ENCODE peak calls at places on chromosomes 2 and 18, in nine cellular contexts. One of them, this sample, is unnamed.

GRCh38 chr2:68715353-68716041 is 19.1 kb upstream of the ARHGAP25 start:
- DNase-seq in mesendoderm: peak; percentile 97
- DNase-seq in CD4-positive, CD25-positive, alpha-beta regulatory T cell: peak; percentile 29
- DNase-seq in GM23248: peak; percentile 63
- DNase-seq in cardiac muscle cell: peak; percentile 68
- DNase-seq in endothelial cell of umbilical vein: peak; percentile 54
- DNase-seq in aorta: no peak
- DNase-seq in psoas muscle: peak; percentile 57
- DNase-seq in PC-9: no peak
- DNase-seq in this sample: no peak

GRCh38 chr2:167961536-167961935 is 285.9 kb downstream of the STK39 start:
- DNase-seq in endothelial cell of umbilical vein: no peak
- DNase-seq in cardiac muscle cell: no peak
- DNase-seq in GM23248: no peak
- DNase-seq in psoas muscle: no peak
- DNase-seq in mesendoderm: peak; percentile 60
- DNase-seq in aorta: no peak
- DNase-seq in CD4-positive, CD25-positive, alpha-beta regulatory T cell: no peak
- DNase-seq in PC-9: no peak
- DNase-seq in this sample: no peak

GRCh38 chr2:9775351-9775750 is 67.9 kb upstream of the TAF1B start:
- DNase-seq in GM23248: no peak
- DNase-seq in CD4-positive, CD25-positive, alpha-beta regulatory T cell: no peak
- DNase-seq in cardiac muscle cell: no peak
- DNase-seq in aorta: no peak
- DNase-seq in endothelial cell of umbilical vein: no peak
- DNase-seq in mesendoderm: no peak
- DNase-seq in PC-9: no peak
- DNase-seq in psoas muscle: no peak
- DNase-seq in this sample: no peak

GRCh38 chr18:55407191-55407590 is 180.8 kb downstream of the TCF4 start:
- DNase-seq in GM23248: no peak
- DNase-seq in CD4-positive, CD25-positive, alpha-beta regulatory T cell: no peak
- DNase-seq in mesendoderm: no peak
- DNase-seq in endothelial cell of umbilical vein: no peak
- DNase-seq in psoas muscle: no peak
- DNase-seq in aorta: no peak
- DNase-seq in PC-9: no peak
- DNase-seq in cardiac muscle cell: no peak
- DNase-seq in this sample: no peak

GRCh38 chr2:241179894-241180293 is 8.6 kb upstream of the ANO7 start:
- DNase-seq in CD4-positive, CD25-positive, alpha-beta regulatory T cell: no peak
- DNase-seq in mesendoderm: no peak
- DNase-seq in GM23248: peak; percentile 87
- DNase-seq in cardiac muscle cell: no peak
- DNase-seq in endothelial cell of umbilical vein: no peak
- DNase-seq in psoas muscle: no peak
- DNase-seq in aorta: no peak
- DNase-seq in PC-9: peak; percentile 31
- DNase-seq in this sample: no peak

GRCh38 chr2:182452456-182452990 is 25.7 kb upstream of the PDE1A start:
- DNase-seq in GM23248: no peak
- DNase-seq in CD4-positive, CD25-positive, alpha-beta regulatory T cell: no peak
- DNase-seq in PC-9: no peak
- DNase-seq in mesendoderm: no peak
- DNase-seq in endothelial cell of umbilical vein: no peak
- DNase-seq in cardiac muscle cell: no peak
- DNase-seq in psoas muscle: no peak
- DNase-seq in aorta: no peak
- DNase-seq in this sample: no peak

GRCh38 chr18:3579701-3580100 is 129.7 kb downstream of the TGIF1 start:
- DNase-seq in PC-9: no peak
- DNase-seq in cardiac muscle cell: no peak
- DNase-seq in GM23248: peak; percentile 85
- DNase-seq in CD4-positive, CD25-positive, alpha-beta regulatory T cell: no peak
- DNase-seq in mesendoderm: no peak
- DNase-seq in aorta: no peak
- DNase-seq in psoas muscle: no peak
- DNase-seq in endothelial cell of umbilical vein: peak; percentile 92
- DNase-seq in this sample: no peak

GRCh38 chr2:152875832-152876669 is 157.6 kb downstream of the ARL6IP6 start:
- DNase-seq in cardiac muscle cell: no peak
- DNase-seq in psoas muscle: no peak
- DNase-seq in CD4-positive, CD25-positive, alpha-beta regulatory T cell: no peak
- DNase-seq in aorta: no peak
- DNase-seq in mesendoderm: no peak
- DNase-seq in GM23248: peak; percentile 79
- DNase-seq in PC-9: no peak
- DNase-seq in endothelial cell of umbilical vein: no peak
- DNase-seq in this sample: no peak

GRCh38 chr2:218397502-218398436 is 1.9 kb upstream of the CTDSP1 start:
- DNase-seq in endothelial cell of umbilical vein: peak; percentile 57
- DNase-seq in cardiac muscle cell: peak; percentile 92
- DNase-seq in GM23248: peak; percentile 91
- DNase-seq in aorta: peak; percentile 90
- DNase-seq in CD4-positive, CD25-positive, alpha-beta regulatory T cell: peak; percentile 59
- DNase-seq in psoas muscle: peak; percentile 88
- DNase-seq in PC-9: peak; percentile 80
- DNase-seq in mesendoderm: peak; percentile 97
- DNase-seq in this sample: peak; percentile 60

GRCh38 chr2:8144785-8145184 is 537.1 kb upstream of the ID2 start:
- DNase-seq in PC-9: no peak
- DNase-seq in CD4-positive, CD25-positive, alpha-beta regulatory T cell: no peak
- DNase-seq in GM23248: peak; percentile 90
- DNase-seq in cardiac muscle cell: no peak
- DNase-seq in aorta: no peak
- DNase-seq in endothelial cell of umbilical vein: no peak
- DNase-seq in mesendoderm: no peak
- DNase-seq in psoas muscle: no peak
- DNase-seq in this sample: no peak

GRCh38 chr2:240244543-240244942 is 104.1 kb upstream of the OTOS start:
- DNase-seq in psoas muscle: peak; percentile 77
- DNase-seq in aorta: no peak
- DNase-seq in endothelial cell of umbilical vein: no peak
- DNase-seq in mesendoderm: no peak
- DNase-seq in GM23248: no peak
- DNase-seq in CD4-positive, CD25-positive, alpha-beta regulatory T cell: no peak
- DNase-seq in PC-9: no peak
- DNase-seq in cardiac muscle cell: no peak
- DNase-seq in this sample: no peak

GRCh38 chr18:33201509-33201926 is 239.0 kb downstream of the CCDC178 start:
- DNase-seq in cardiac muscle cell: peak; percentile 60
- DNase-seq in aorta: no peak
- DNase-seq in endothelial cell of umbilical vein: peak; percentile 75
- DNase-seq in mesendoderm: peak; percentile 77
- DNase-seq in PC-9: no peak
- DNase-seq in GM23248: peak; percentile 30
- DNase-seq in psoas muscle: no peak
- DNase-seq in CD4-positive, CD25-positive, alpha-beta regulatory T cell: no peak
- DNase-seq in this sample: no peak

GRCh38 chr2:85095094-85095493 is 38.1 kb upstream of the TCF7L1 start:
- DNase-seq in PC-9: peak; percentile 41
- DNase-seq in GM23248: peak; percentile 48
- DNase-seq in endothelial cell of umbilical vein: no peak
- DNase-seq in psoas muscle: no peak
- DNase-seq in cardiac muscle cell: no peak
- DNase-seq in CD4-positive, CD25-positive, alpha-beta regulatory T cell: no peak
- DNase-seq in mesendoderm: no peak
- DNase-seq in aorta: no peak
- DNase-seq in this sample: no peak

GRCh38 chr2:191569025-191569424 is 108.9 kb upstream of the NABP1 start:
- DNase-seq in PC-9: no peak
- DNase-seq in cardiac muscle cell: no peak
- DNase-seq in psoas muscle: no peak
- DNase-seq in GM23248: no peak
- DNase-seq in endothelial cell of umbilical vein: no peak
- DNase-seq in aorta: no peak
- DNase-seq in mesendoderm: peak; percentile 67
- DNase-seq in CD4-positive, CD25-positive, alpha-beta regulatory T cell: no peak
- DNase-seq in this sample: no peak

GRCh38 chr2:177916342-177916741 is 156.2 kb downstream of the PDE11A start:
- DNase-seq in cardiac muscle cell: no peak
- DNase-seq in psoas muscle: no peak
- DNase-seq in GM23248: no peak
- DNase-seq in endothelial cell of umbilical vein: no peak
- DNase-seq in CD4-positive, CD25-positive, alpha-beta regulatory T cell: no peak
- DNase-seq in aorta: no peak
- DNase-seq in mesendoderm: no peak
- DNase-seq in PC-9: no peak
- DNase-seq in this sample: no peak

GRCh38 chr2:85326406-85326945 is 1.3 kb downstream of the TGOLN2 start:
- DNase-seq in psoas muscle: no peak
- DNase-seq in PC-9: no peak
- DNase-seq in CD4-positive, CD25-positive, alpha-beta regulatory T cell: peak; percentile 60
- DNase-seq in endothelial cell of umbilical vein: peak; percentile 49
- DNase-seq in GM23248: peak; percentile 64
- DNase-seq in cardiac muscle cell: no peak
- DNase-seq in mesendoderm: peak; percentile 12
- DNase-seq in aorta: no peak
- DNase-seq in this sample: no peak

GRCh38 chr2:207202645-207203044 is 36.9 kb upstream of the KLF7 start:
- DNase-seq in psoas muscle: no peak
- DNase-seq in GM23248: peak; percentile 62
- DNase-seq in CD4-positive, CD25-positive, alpha-beta regulatory T cell: no peak
- DNase-seq in PC-9: no peak
- DNase-seq in cardiac muscle cell: peak; percentile 80
- DNase-seq in mesendoderm: peak; percentile 86
- DNase-seq in endothelial cell of umbilical vein: peak; percentile 53
- DNase-seq in aorta: no peak
- DNase-seq in this sample: no peak

GRCh38 chr18:62045316-62045715 is 141.5 kb downstream of the PIGN start:
- DNase-seq in mesendoderm: no peak
- DNase-seq in cardiac muscle cell: no peak
- DNase-seq in CD4-positive, CD25-positive, alpha-beta regulatory T cell: no peak
- DNase-seq in aorta: no peak
- DNase-seq in GM23248: no peak
- DNase-seq in psoas muscle: no peak
- DNase-seq in endothelial cell of umbilical vein: no peak
- DNase-seq in PC-9: no peak
- DNase-seq in this sample: no peak

GRCh38 chr2:173952267-173953046 is 12.7 kb downstream of the SP3 start:
- DNase-seq in CD4-positive, CD25-positive, alpha-beta regulatory T cell: no peak
- DNase-seq in psoas muscle: no peak
- DNase-seq in endothelial cell of umbilical vein: no peak
- DNase-seq in aorta: no peak
- DNase-seq in GM23248: no peak
- DNase-seq in mesendoderm: no peak
- DNase-seq in PC-9: no peak
- DNase-seq in cardiac muscle cell: no peak
- DNase-seq in this sample: no peak

GRCh38 chr2:173956454-173956853 is 8.7 kb downstream of the SP3 start:
- DNase-seq in aorta: no peak
- DNase-seq in GM23248: no peak
- DNase-seq in CD4-positive, CD25-positive, alpha-beta regulatory T cell: no peak
- DNase-seq in cardiac muscle cell: no peak
- DNase-seq in PC-9: no peak
- DNase-seq in mesendoderm: no peak
- DNase-seq in psoas muscle: no peak
- DNase-seq in endothelial cell of umbilical vein: no peak
- DNase-seq in this sample: no peak

GRCh38 chr2:173955867-173956266 is 9.3 kb downstream of the SP3 start:
- DNase-seq in CD4-positive, CD25-positive, alpha-beta regulatory T cell: no peak
- DNase-seq in cardiac muscle cell: no peak
- DNase-seq in PC-9: no peak
- DNase-seq in GM23248: no peak
- DNase-seq in endothelial cell of umbilical vein: no peak
- DNase-seq in aorta: no peak
- DNase-seq in mesendoderm: no peak
- DNase-seq in psoas muscle: no peak
- DNase-seq in this sample: no peak

GRCh38 chr2:173955004-173955403 is 10.2 kb downstream of the SP3 start:
- DNase-seq in PC-9: no peak
- DNase-seq in CD4-positive, CD25-positive, alpha-beta regulatory T cell: no peak
- DNase-seq in cardiac muscle cell: no peak
- DNase-seq in GM23248: no peak
- DNase-seq in psoas muscle: no peak
- DNase-seq in mesendoderm: no peak
- DNase-seq in endothelial cell of umbilical vein: no peak
- DNase-seq in aorta: no peak
- DNase-seq in this sample: no peak

DNA sequence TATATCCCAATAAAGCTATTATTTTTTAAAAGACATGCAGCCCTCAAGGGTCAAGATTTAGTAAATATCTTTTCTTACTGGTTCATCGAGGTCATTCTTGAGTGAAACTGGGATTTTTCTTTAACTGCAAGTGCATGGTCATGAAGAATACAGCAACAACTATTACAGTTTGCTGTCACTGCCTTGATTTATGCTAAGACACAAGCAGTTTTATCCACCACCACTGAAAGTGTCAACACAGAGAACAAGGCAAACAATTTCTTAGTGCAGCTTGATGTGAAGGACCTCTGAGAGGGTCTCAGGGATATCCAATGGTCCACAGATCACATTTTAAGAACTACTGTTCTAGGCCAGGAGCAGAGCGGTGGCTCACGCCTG is 12.1 kb downstream of the SP3 start:
- DNase-seq in GM23248: no peak
- DNase-seq in mesendoderm: no peak
- DNase-seq in aorta: no peak
- DNase-seq in endothelial cell of umbilical vein: no peak
- DNase-seq in psoas muscle: no peak
- DNase-seq in CD4-positive, CD25-positive, alpha-beta regulatory T cell: no peak
- DNase-seq in cardiac muscle cell: no peak
- DNase-seq in PC-9: no peak
- DNase-seq in this sample: no peak
- H3K4me1 ChIP-seq in GM23248: peaks cover 34% of the 10 kb centered on the region
- H3K4me1 ChIP-seq in mesendoderm: no peaks in the 10 kb centered on the region
- H3K4me1 ChIP-seq in aorta: peaks cover 5% of the 10 kb centered on the region
- H3K4me1 ChIP-seq in endothelial cell of umbilical vein: no peaks in the 10 kb centered on the region
- H3K4me1 ChIP-seq in psoas muscle: peaks cover 81% of the 10 kb centered on the region
- H3K4me1 ChIP-seq in CD4-positive, CD25-positive, alpha-beta regulatory T cell: peaks cover 75% of the 10 kb centered on the region
- H3K4me1 ChIP-seq in cardiac muscle cell: peaks cover 30% of the 10 kb centered on the region
- H3K4me1 ChIP-seq in PC-9: no peaks in the 10 kb centered on the region
- H3K4me1 ChIP-seq in this sample: peaks cover 80% of the 10 kb centered on the region

GRCh38 chr2:238444242-238444641 is 17.5 kb downstream of the ASB1 start:
- DNase-seq in psoas muscle: no peak
- DNase-seq in endothelial cell of umbilical vein: no peak
- DNase-seq in mesendoderm: no peak
- DNase-seq in cardiac muscle cell: no peak
- DNase-seq in GM23248: no peak
- DNase-seq in PC-9: no peak
- DNase-seq in CD4-positive, CD25-positive, alpha-beta regulatory T cell: no peak
- DNase-seq in aorta: no peak
- DNase-seq in this sample: peak; percentile 5
- H3K36me3 ChIP-seq in psoas muscle: peaks cover 53% of the 10 kb centered on the region
- H3K36me3 ChIP-seq in endothelial cell of umbilical vein: peaks cover 9% of the 10 kb centered on the region
- H3K36me3 ChIP-seq in mesendoderm: peaks cover 13% of the 10 kb centered on the region
- H3K36me3 ChIP-seq in cardiac muscle cell: peaks cover 22% of the 10 kb centered on the region
- H3K36me3 ChIP-seq in GM23248: peaks cover 56% of the 10 kb centered on the region
- H3K36me3 ChIP-seq in PC-9: peaks cover 29% of the 10 kb centered on the region
- H3K36me3 ChIP-seq in CD4-positive, CD25-positive, alpha-beta regulatory T cell: peaks cover 63% of the 10 kb centered on the region
- H3K36me3 ChIP-seq in aorta: peaks cover 3% of the 10 kb centered on the region
- H3K36me3 ChIP-seq in this sample: peaks cover 27% of the 10 kb centered on the region

GRCh38 chr2:38173690-38174089 is 97.7 kb upstream of the CYP1B1 start:
- DNase-seq in endothelial cell of umbilical vein: no peak
- DNase-seq in CD4-positive, CD25-positive, alpha-beta regulatory T cell: no peak
- DNase-seq in GM23248: peak; percentile 35
- DNase-seq in cardiac muscle cell: no peak
- DNase-seq in aorta: no peak
- DNase-seq in psoas muscle: no peak
- DNase-seq in mesendoderm: no peak
- DNase-seq in PC-9: no peak
- DNase-seq in this sample: no peak
- H3K27ac ChIP-seq in endothelial cell of umbilical vein: no peak overlapping the region
- H3K27ac ChIP-seq in CD4-positive, CD25-positive, alpha-beta regulatory T cell: no peak overlapping the region
- H3K27ac ChIP-seq in GM23248: peak overlapping the region; percentile 72
- H3K27ac ChIP-seq in cardiac muscle cell: no peak overlapping the region
- H3K27ac ChIP-seq in aorta: no peak overlapping the region
- H3K27ac ChIP-seq in psoas muscle: no peak overlapping the region
- H3K27ac ChIP-seq in mesendoderm: no peak overlapping the region
- H3K27ac ChIP-seq in PC-9: peak overlapping the region; percentile 76
- H3K27ac ChIP-seq in this sample: no peak overlapping the region

GRCh38 chr2:237694423-237695194 is 67.2 kb downstream of the LRRFIP1 start:
- DNase-seq in CD4-positive, CD25-positive, alpha-beta regulatory T cell: no peak
- DNase-seq in psoas muscle: peak; percentile 56
- DNase-seq in mesendoderm: no peak
- DNase-seq in aorta: peak; percentile 76
- DNase-seq in PC-9: no peak
- DNase-seq in cardiac muscle cell: no peak
- DNase-seq in endothelial cell of umbilical vein: no peak
- DNase-seq in GM23248: no peak
- DNase-seq in this sample: no peak
- H3K4me1 ChIP-seq in CD4-positive, CD25-positive, alpha-beta regulatory T cell: peaks cover 82% of the 10 kb centered on the region
- H3K4me1 ChIP-seq in psoas muscle: peaks cover 87% of the 10 kb centered on the region
- H3K4me1 ChIP-seq in mesendoderm: peaks cover 27% of the 10 kb centered on the region
- H3K4me1 ChIP-seq in aorta: no peaks in the 10 kb centered on the region
- H3K4me1 ChIP-seq in PC-9: peaks cover 64% of the 10 kb centered on the region
- H3K4me1 ChIP-seq in cardiac muscle cell: peaks cover 69% of the 10 kb centered on the region
- H3K4me1 ChIP-seq in endothelial cell of umbilical vein: peaks cover 67% of the 10 kb centered on the region
- H3K4me1 ChIP-seq in GM23248: peaks cover 45% of the 10 kb centered on the region
- H3K4me1 ChIP-seq in this sample: peaks cover 76% of the 10 kb centered on the region

This sample was measured in gastrocnemius medialis.